ENCODE peak calls at places on chromosomes 11 and 22, in seven cellular contexts. Q, J, C, Z, N, H and O are unnamed samples.

GRCh38 chr11:134469627-134470026 is 57.6 kb upstream of the B3GAT1 start:
- DNase-seq in Q (no peak), J (peak; percentile 24), C (peak; percentile 61), Z (no peak), N (no peak), H (no peak), O (no peak)

GRCh38 chr11:30919389-30920172 is 333.4 kb upstream of the MPPED2 start:
- DNase-seq in Q (no peak), J (no peak), C (no peak), Z (no peak), N (no peak), H (no peak), O (no peak)

GRCh38 chr11:83092488-83093384 is 21.0 kb upstream of the RAB30 start:
- DNase-seq in Q (no peak), J (peak; percentile 51), C (peak; percentile 61), Z (no peak), N (peak; percentile 34), H (peak; percentile 98), O (peak; percentile 78)

GRCh38 chr11:15649371-15650104 is 534.8 kb downstream of the INSC start:
- DNase-seq in Q (no peak), J (no peak), C (no peak), Z (no peak), N (no peak), H (no peak), O (no peak)

GRCh38 chr11:63862923-63863322 is 24.0 kb downstream of the MARK2 start:
- DNase-seq in Q (no peak), J (no peak), C (no peak), Z (no peak), N (peak; percentile 26), H (peak; percentile 89), O (peak; percentile 65)

GRCh38 chr11:95588821-95589220 is 200.8 kb downstream of the FAM76B start:
- DNase-seq in Q (no peak), J (no peak), C (no peak), Z (no peak), N (no peak), H (no peak), O (no peak)

GRCh38 chr11:63709336-63709735 is 28.0 kb downstream of the RTN3 start:
- DNase-seq in Q (no peak), J (no peak), C (no peak), Z (no peak), N (peak; percentile 62), H (no peak), O (no peak)

GRCh38 chr22:38504731-38505594 is 1.1 kb downstream of the DDX17 start:
- DNase-seq in Q (peak; percentile 78), J (no peak), C (peak; percentile 11), Z (peak; percentile 90), N (peak; percentile 55), H (peak; percentile 53), O (peak; percentile 66)

GRCh38 chr22:19799322-19800190 is 39.0 kb downstream of the TBX1 start:
- DNase-seq in Q (peak; percentile 75), J (no peak), C (peak; percentile 95), Z (no peak), N (no peak), H (no peak), O (no peak)

GRCh38 chr22:48492371-48493320 is 1335.0 kb downstream of the BRD1 start:
- DNase-seq in Q (peak; percentile 76), J (peak; percentile 48), C (peak; percentile 84), Z (peak; percentile 74), N (peak; percentile 66), H (peak; percentile 50), O (peak; percentile 50)

GRCh38 chr11:68369161-68369560 is 56.8 kb downstream of the LRP5 start:
- DNase-seq in Q (no peak), J (no peak), C (no peak), Z (no peak), N (no peak), H (no peak), O (no peak)

GRCh38 chr11:109960831-109961230 is 132.4 kb upstream of the ZC3H12C start:
- DNase-seq in Q (no peak), J (no peak), C (no peak), Z (no peak), N (no peak), H (no peak), O (peak; percentile 16)

GRCh38 chr11:77038825-77039326 is 4.7 kb downstream of the B3GNT6 start:
- DNase-seq in Q (no peak), J (no peak), C (no peak), Z (no peak), N (no peak), H (no peak), O (no peak)

GRCh38 chr22:48371391-48371790 is 1456.3 kb downstream of the BRD1 start:
- DNase-seq in Q (peak; percentile 30), J (no peak), C (no peak), Z (peak; percentile 28), N (no peak), H (no peak), O (no peak)

GRCh38 chr22:27238935-27239510 is 562.5 kb downstream of the MN1 start:
- DNase-seq in Q (peak; percentile 86), J (no peak), C (peak; percentile 87), Z (no peak), N (peak; percentile 99), H (no peak), O (no peak)
- TF ChIP-seq POLR2AphosphoS5 in Q (no peak), J (no peak), C (peak; percentile 39), Z (peak; percentile 54), N (peak; percentile 99), H (no peak), O (peak; percentile 42)

GRCh38 chr11:44983786-44984185 is 33.1 kb upstream of the TP53I11 start:
- DNase-seq in Q (peak; percentile 41), J (no peak), C (no peak), Z (peak; percentile 65), N (peak; percentile 4), H (no peak), O (no peak)

GRCh38 chr11:44985721-44986120 is 35.0 kb upstream of the TP53I11 start:
- DNase-seq in Q (peak; percentile 47), J (no peak), C (no peak), Z (peak; percentile 69), N (no peak), H (no peak), O (no peak)

GRCh38 chr11:44979536-44980399 is 29.1 kb upstream of the TP53I11 start:
- DNase-seq in Q (peak; percentile 40), J (peak; percentile 10), C (no peak), Z (peak; percentile 68), N (peak; percentile 22), H (no peak), O (peak; percentile 85)

GRCh38 chr11:44980533-44981427 is 30.1 kb upstream of the TP53I11 start:
- DNase-seq in Q (peak; percentile 41), J (no peak), C (no peak), Z (peak; percentile 79), N (no peak), H (no peak), O (peak; percentile 40)

DNA sequence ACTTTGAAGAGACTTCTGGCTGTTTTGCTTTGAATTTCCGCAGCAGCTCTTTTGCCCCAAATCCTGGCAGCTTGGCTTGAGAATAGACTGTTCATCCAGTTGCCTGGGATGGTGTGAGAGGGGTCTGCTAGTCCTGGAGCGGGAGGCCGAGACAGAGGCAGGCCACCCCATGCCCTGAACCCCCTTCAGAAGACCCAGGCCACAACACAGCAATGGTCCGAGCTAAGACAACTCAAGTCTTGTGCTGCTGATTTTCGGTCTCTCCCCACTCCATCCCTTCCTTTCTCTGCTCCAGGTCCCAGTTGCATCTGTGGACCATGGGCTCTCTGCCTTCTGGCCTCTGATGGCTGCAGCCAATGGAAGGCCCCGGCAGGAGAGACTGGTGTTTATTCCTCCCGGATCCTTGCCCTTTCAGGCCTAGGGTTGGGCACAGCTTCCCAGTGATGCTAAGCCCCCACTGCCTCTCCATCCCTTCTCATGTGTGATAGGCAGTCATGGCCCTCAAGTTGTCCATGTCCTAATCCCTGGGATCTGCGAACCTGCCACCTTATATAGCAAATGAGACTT is 31.9 kb upstream of the TP53I11 start:
- DNase-seq in Q (peak; percentile 30), J (no peak), C (no peak), Z (peak; percentile 33), N (no peak), H (no peak), O (no peak)
- H3K4me1 ChIP-seq in Q (no peaks in the 10 kb centered on the region), J (peaks cover 20% of the 10 kb centered on the region), C (peaks cover 2% of the 10 kb centered on the region), Z (peaks cover 39% of the 10 kb centered on the region), N (peaks cover 35% of the 10 kb centered on the region), H (no peaks in the 10 kb centered on the region), O (peaks cover 35% of the 10 kb centered on the region)

DNA sequence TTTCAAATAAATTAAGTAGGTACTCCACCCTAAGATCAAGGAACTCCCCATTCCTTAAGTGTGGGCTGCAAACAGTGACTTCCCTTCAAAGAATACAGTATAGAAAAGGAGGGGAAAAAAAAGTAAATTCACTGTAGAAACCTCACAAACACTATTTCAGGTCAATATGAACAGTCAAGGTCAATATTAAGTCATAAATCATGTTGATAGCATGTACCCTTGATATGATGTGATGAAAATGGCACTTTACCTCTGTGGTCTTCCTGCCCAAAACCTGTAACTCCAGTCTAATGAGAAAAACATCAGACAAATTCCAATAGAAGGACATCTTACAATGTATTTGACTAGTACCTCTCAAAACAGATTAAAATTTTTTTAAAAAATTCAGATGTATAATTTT is 8.2 kb downstream of the CKAP5 start:
- DNase-seq in Q (no peak), J (no peak), C (no peak), Z (no peak), N (no peak), H (no peak), O (no peak)
- TF ChIP-seq POLR2AphosphoS5 in Q (no peak), J (no peak), C (no peak), Z (no peak), N (no peak), H (no peak), O (no peak)

GRCh38 chr11:67027483-67027930 is 4.6 kb downstream of the SYT12 start:
- DNase-seq in Q (no peak), J (no peak), C (no peak), Z (no peak), N (no peak), H (no peak), O (no peak)

GRCh38 chr11:67027943-67028542 is 5.1 kb downstream of the SYT12 start:
- DNase-seq in Q (no peak), J (no peak), C (no peak), Z (no peak), N (no peak), H (no peak), O (no peak)

GRCh38 chr11:67026941-67027340 is 4.0 kb downstream of the SYT12 start:
- DNase-seq in Q (no peak), J (no peak), C (no peak), Z (no peak), N (no peak), H (no peak), O (no peak)

GRCh38 chr11:67030976-67031375 is 8.0 kb downstream of the SYT12 start:
- DNase-seq in Q (no peak), J (no peak), C (no peak), Z (no peak), N (no peak), H (no peak), O (no peak)

DNA sequence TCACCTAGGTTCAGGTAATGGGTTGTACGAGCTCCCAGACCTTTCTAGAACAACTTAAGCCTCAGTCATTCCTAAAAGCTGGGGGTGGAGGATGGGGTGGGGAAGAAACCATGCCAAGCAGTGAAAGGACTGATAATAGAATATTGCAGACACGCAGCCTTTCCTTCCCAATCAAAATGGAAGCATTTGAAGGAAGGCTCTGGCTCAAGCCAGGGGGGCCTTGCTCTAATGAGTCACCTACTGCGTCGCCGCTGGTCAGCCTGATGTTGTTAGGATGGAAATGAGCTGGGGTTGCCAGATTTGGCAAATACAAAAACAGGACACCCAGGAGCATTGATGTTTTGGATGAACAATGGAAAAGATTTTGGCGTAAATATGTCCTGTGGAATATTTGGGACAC is 6.2 kb downstream of the SYT12 start:
- DNase-seq in Q (no peak), J (no peak), C (no peak), Z (no peak), N (no peak), H (no peak), O (no peak)
- H3K4me1 ChIP-seq in Q (no peaks in the 10 kb centered on the region), J (peaks cover 56% of the 10 kb centered on the region), C (peaks cover 3% of the 10 kb centered on the region), Z (peaks cover 34% of the 10 kb centered on the region), N (no peaks in the 10 kb centered on the region), H (no peaks in the 10 kb centered on the region), O (no peaks in the 10 kb centered on the region)